ENCODE peak calls at places on chromosomes 5 and 9, in four cellular contexts. Y, J, F and T are unnamed samples.
A peak's percentile ranks its signal among the peaks of the same experiment; 100 is the strongest.

GRCh38 chr5:103271570-103272289 is 13.2 kb downstream of the MACIR start:
- DNase-seq in Y (no peak), J (no peak), F (no peak), T (no peak)

GRCh38 chr5:176818391-176819098 is 8.2 kb downstream of the UNC5A start:
- DNase-seq in Y (peak; percentile 42), J (no peak), F (no peak), T (peak; percentile 40)

GRCh38 chr5:158458086-158458485 is 599.1 kb upstream of the CLINT1 start:
- DNase-seq in Y (no peak), J (peak; percentile 32), F (no peak), T (no peak)

GRCh38 chr5:113166710-113167366 is 190.2 kb downstream of the DCP2 start:
- DNase-seq in Y (peak; percentile 6), J (no peak), F (no peak), T (peak; percentile 97)

GRCh38 chr9:21856301-21857094 is 54.1 kb downstream of the MTAP start:
- DNase-seq in Y (peak; percentile 33), J (no peak), F (no peak), T (no peak)

GRCh38 chr9:12809720-12810119 is 34.9 kb downstream of the LURAP1L start:
- DNase-seq in Y (no peak), J (no peak), F (no peak), T (no peak)

GRCh38 chr9:97696025-97696822 is 916 bp downstream of the XPA start:
- DNase-seq in Y (peak; percentile 5), J (no peak), F (peak; percentile 45), T (no peak)

GRCh38 chr9:2613730-2614271 is 7.8 kb upstream of the VLDLR start:
- DNase-seq in Y (no peak), J (no peak), F (no peak), T (no peak)

GRCh38 chr9:116238751-116239340 is 85.3 kb downstream of the PAPPA start:
- DNase-seq in Y (no peak), J (no peak), F (no peak), T (no peak)

GRCh38 chr9:134858051-134858841 is 22.4 kb upstream of the FCN2 start:
- DNase-seq in Y (no peak), J (no peak), F (no peak), T (no peak)

GRCh38 chr5:26192496-26192895 is 845.9 kb downstream of the CDH9 start:
- DNase-seq in Y (no peak), J (no peak), F (no peak), T (no peak)

GRCh38 chr9:73148447-73148937 is 3.2 kb upstream of the ANXA1 start:
- DNase-seq in Y (no peak), J (no peak), F (peak; percentile 64), T (no peak)

GRCh38 chr9:93280661-93281259 is 96.8 kb downstream of the WNK2 start:
- DNase-seq in Y (no peak), J (no peak), F (no peak), T (no peak)

GRCh38 chr5:173329370-173330150 is 1.3 kb upstream of the STC2 start:
- DNase-seq in Y (peak; percentile 72), J (peak; percentile 81), F (no peak), T (peak; percentile 50)

GRCh38 chr9:114366334-114367128 is 21.3 kb downstream of the AKNA start:
- DNase-seq in Y (no peak), J (no peak), F (no peak), T (no peak)

GRCh38 chr9:118129541-118129940 is 425.3 kb downstream of the TLR4 start:
- DNase-seq in Y (no peak), J (no peak), F (no peak), T (no peak)

GRCh38 chr9:127923771-127924170 is 6.8 kb downstream of the PIP5KL1 start:
- DNase-seq in Y (no peak), J (no peak), F (no peak), T (peak; percentile 68)

GRCh38 chr9:88596376-88596775 is 61.4 kb downstream of the NXNL2 start:
- DNase-seq in Y (no peak), J (no peak), F (no peak), T (no peak)

GRCh38 chr5:97266576-97266975 is 83.5 kb upstream of the RIOK2 start:
- DNase-seq in Y (no peak), J (no peak), F (no peak), T (no peak)

GRCh38 chr5:134543820-134544692 is 18.6 kb downstream of the JADE2 start:
- DNase-seq in Y (no peak), J (no peak), F (no peak), T (no peak)

GRCh38 chr9:10052916-10053315 is 559.9 kb downstream of the PTPRD start:
- DNase-seq in Y (no peak), J (no peak), F (no peak), T (no peak)

GRCh38 chr5:167631191-167631590 is 660.3 kb upstream of the WWC1 start:
- DNase-seq in Y (no peak), J (no peak), F (no peak), T (no peak)

GRCh38 chr9:347667-348292 is 133.1 kb downstream of the DOCK8 start:
- DNase-seq in Y (peak; percentile 29), J (peak; percentile 5), F (peak; percentile 26), T (peak; percentile 40)

GRCh38 chr9:91740713-91741112 is 209.3 kb downstream of the ROR2 start:
- DNase-seq in Y (no peak), J (no peak), F (no peak), T (no peak)

GRCh38 chr5:138148811-138149210 is 9.6 kb upstream of the NME5 start:
- DNase-seq in Y (no peak), J (no peak), F (peak; percentile 28), T (peak; percentile 46)
- TF ChIP-seq ELF1 in Y (no peak), J (no peak), F (no peak), T (peak; percentile 26)

GRCh38 chr9:71541436-71541835 is 226.9 kb downstream of the CEMIP2 start:
- DNase-seq in Y (no peak), J (no peak), F (no peak), T (no peak)

GRCh38 chr9:71549023-71549422 is 219.3 kb downstream of the CEMIP2 start:
- DNase-seq in Y (no peak), J (no peak), F (no peak), T (no peak)

DNA sequence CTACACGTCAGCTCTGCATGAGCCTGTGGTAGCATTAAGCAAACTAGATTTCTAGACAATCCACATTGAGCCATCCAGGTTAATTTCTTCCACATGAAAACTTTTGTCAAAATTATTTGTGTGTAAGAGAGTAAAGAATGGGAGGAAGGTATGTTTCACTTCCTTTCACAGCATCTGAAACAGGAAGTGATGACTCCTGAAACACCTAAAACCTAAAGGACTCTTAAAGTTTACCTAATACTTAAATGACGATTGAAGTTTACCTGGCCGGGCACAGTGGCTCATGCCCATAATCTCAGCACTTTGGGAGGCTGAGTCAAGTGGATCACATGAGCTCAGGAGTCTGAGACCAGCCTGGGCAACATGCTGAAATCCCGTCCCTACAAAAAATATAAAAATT is 223.8 kb downstream of the CEMIP2 start:
- DNase-seq in Y (no peak), J (no peak), F (no peak), T (no peak)
- TF ChIP-seq ELF1 in Y (no peak), J (no peak), F (no peak), T (no peak)

DNA sequence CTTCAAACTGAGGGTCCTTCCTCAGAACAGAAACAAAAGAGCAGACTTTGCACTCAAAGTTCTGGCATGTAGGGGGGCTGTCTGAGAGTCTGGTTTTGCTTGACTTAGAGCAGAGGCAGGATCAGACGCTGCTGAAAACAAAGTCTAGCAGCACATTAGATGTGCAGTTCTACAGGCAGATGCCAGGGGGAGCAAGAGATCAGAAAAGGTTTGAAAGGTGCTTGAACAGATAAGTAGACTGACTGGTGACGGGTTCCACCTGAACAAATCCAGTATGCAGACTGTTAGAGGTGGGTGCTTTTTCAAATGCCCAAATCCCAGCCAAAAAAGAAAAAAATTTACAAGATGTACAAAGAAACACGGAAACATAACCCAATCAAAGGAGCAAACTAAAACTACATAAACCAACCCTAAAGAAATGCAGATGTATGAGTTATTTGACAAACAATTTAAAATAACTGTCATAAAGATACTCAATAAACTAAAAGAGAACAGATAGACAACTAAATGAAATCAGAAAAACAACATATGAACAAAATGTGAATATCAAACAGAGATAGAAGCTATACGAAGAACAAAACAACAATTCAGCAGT is 194.7 kb upstream of the FREM1 start:
- DNase-seq in Y (peak; percentile 47), J (peak; percentile 37), F (peak; percentile 22), T (peak; percentile 16)
- TF ChIP-seq ELF1 in Y (no peak), J (no peak), F (no peak), T (no peak)

GRCh38 chr9:129022037-129022436 is 6.1 kb downstream of the SH3GLB2 start:
- DNase-seq in Y (no peak), J (peak; percentile 12), F (no peak), T (no peak)
- TF ChIP-seq ELF1 in Y (no peak), J (no peak), F (no peak), T (no peak)